ENCODE peak calls at places on chromosomes 13 and 19, in six cellular contexts. One of them, this sample, is unnamed.

GRCh38 chr19:6740589-6741348 is 1.3 kb downstream of the TRIP10 start:
- DNase-seq in hepatocyte: peak; percentile 80
- DNase-seq in astrocyte of the spinal cord: peak; percentile 37
- DNase-seq in pancreas: peak; percentile 54
- DNase-seq in astrocyte of the cerebellum: no peak
- DNase-seq in fibroblast of mammary gland: peak; percentile 19
- DNase-seq in this sample: no peak

GRCh38 chr19:15282311-15282705 is 50.0 kb downstream of the BRD4 start:
- DNase-seq in fibroblast of mammary gland: no peak
- DNase-seq in hepatocyte: no peak
- DNase-seq in astrocyte of the spinal cord: no peak
- DNase-seq in pancreas: no peak
- DNase-seq in astrocyte of the cerebellum: no peak
- DNase-seq in this sample: no peak

GRCh38 chr19:11457115-11457514 is 21.7 kb downstream of the PRKCSH start:
- DNase-seq in fibroblast of mammary gland: no peak
- DNase-seq in pancreas: no peak
- DNase-seq in astrocyte of the cerebellum: no peak
- DNase-seq in astrocyte of the spinal cord: no peak
- DNase-seq in hepatocyte: peak; percentile 45
- DNase-seq in this sample: no peak

GRCh38 chr19:8938576-8938975 is 71.6 kb downstream of the MUC16 start:
- DNase-seq in astrocyte of the spinal cord: no peak
- DNase-seq in pancreas: no peak
- DNase-seq in hepatocyte: no peak
- DNase-seq in fibroblast of mammary gland: no peak
- DNase-seq in astrocyte of the cerebellum: no peak
- DNase-seq in this sample: no peak

GRCh38 chr13:113029487-113030258 is 60.7 kb downstream of the MCF2L start:
- DNase-seq in astrocyte of the spinal cord: no peak
- DNase-seq in fibroblast of mammary gland: no peak
- DNase-seq in hepatocyte: peak; percentile 69
- DNase-seq in astrocyte of the cerebellum: no peak
- DNase-seq in pancreas: no peak
- DNase-seq in this sample: no peak

GRCh38 chr13:99007414-99007986 is 29.6 kb upstream of the DOCK9 start:
- DNase-seq in astrocyte of the spinal cord: no peak
- DNase-seq in pancreas: no peak
- DNase-seq in astrocyte of the cerebellum: no peak
- DNase-seq in hepatocyte: no peak
- DNase-seq in fibroblast of mammary gland: no peak
- DNase-seq in this sample: no peak

GRCh38 chr19:38740932-38741331 is 3.3 kb downstream of the CAPN12 start:
- DNase-seq in astrocyte of the spinal cord: no peak
- DNase-seq in fibroblast of mammary gland: no peak
- DNase-seq in pancreas: no peak
- DNase-seq in astrocyte of the cerebellum: no peak
- DNase-seq in hepatocyte: no peak
- DNase-seq in this sample: no peak

GRCh38 chr13:73865027-73865426 is 269.2 kb downstream of the KLF12 start:
- DNase-seq in hepatocyte: no peak
- DNase-seq in fibroblast of mammary gland: no peak
- DNase-seq in pancreas: no peak
- DNase-seq in astrocyte of the cerebellum: no peak
- DNase-seq in astrocyte of the spinal cord: no peak
- DNase-seq in this sample: no peak

GRCh38 chr13:21541980-21542379 is 62.0 kb downstream of the MICU2 start:
- DNase-seq in astrocyte of the spinal cord: peak; percentile 39
- DNase-seq in fibroblast of mammary gland: no peak
- DNase-seq in hepatocyte: no peak
- DNase-seq in astrocyte of the cerebellum: no peak
- DNase-seq in pancreas: no peak
- DNase-seq in this sample: no peak

GRCh38 chr13:36907801-36908200 is 12.2 kb downstream of the SMAD9 start:
- DNase-seq in astrocyte of the spinal cord: no peak
- DNase-seq in astrocyte of the cerebellum: no peak
- DNase-seq in hepatocyte: no peak
- DNase-seq in fibroblast of mammary gland: no peak
- DNase-seq in pancreas: no peak
- DNase-seq in this sample: no peak

GRCh38 chr19:44367024-44367423 is 10.5 kb upstream of the ZNF112 start:
- DNase-seq in hepatocyte: no peak
- DNase-seq in astrocyte of the spinal cord: peak; percentile 15
- DNase-seq in astrocyte of the cerebellum: no peak
- DNase-seq in pancreas: no peak
- DNase-seq in fibroblast of mammary gland: peak; percentile 45
- DNase-seq in this sample: no peak

DNA sequence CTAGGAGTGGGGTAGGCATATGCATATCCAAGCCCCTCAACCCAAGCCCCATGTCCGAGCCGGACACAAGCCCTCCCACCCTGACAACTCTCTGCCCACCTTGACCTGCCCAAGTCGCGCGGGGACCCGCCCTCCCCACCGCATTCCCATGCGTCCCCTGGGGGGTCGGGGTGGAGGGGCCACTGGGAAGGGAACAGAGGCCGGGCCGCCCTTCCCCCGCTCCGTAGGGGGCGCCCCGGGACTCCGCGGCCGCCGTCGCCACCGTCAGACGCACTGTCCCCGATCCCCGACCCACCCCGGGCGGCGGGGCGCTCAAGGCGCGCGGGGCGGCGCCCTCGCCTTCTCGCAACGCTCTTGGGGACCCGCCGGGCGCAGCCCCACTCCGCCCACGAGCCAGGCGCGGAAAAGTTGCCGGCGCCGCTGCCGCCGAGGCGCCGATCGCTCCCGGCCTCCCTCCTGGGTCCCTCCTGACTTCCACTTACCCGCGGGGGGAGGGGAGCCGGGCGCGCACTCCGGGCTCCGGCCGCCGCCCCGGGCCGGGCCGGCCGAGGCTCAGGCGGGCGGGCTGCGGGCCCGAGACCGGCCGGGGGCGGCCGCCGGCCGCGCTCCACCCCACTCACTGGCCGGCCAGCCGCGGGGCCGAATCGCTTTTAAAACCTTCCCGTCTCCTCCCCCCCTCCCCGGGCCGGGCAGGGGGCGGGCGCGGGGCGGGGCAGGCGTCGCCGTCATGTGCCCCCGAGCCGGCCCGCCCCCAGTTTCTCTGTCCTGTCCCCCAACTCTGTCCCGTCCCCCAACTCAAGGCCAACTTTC is 34.4 kb upstream of the NANOS3 start:
- DNase-seq in astrocyte of the spinal cord: peak; percentile 80
- DNase-seq in fibroblast of mammary gland: peak; percentile 57
- DNase-seq in hepatocyte: peak; percentile 93
- DNase-seq in pancreas: peak; percentile 85
- DNase-seq in astrocyte of the cerebellum: no peak
- DNase-seq in this sample: no peak
- TF ChIP-seq CTCF in astrocyte of the spinal cord: no peak
- TF ChIP-seq CTCF in fibroblast of mammary gland: no peak
- TF ChIP-seq CTCF in hepatocyte: no peak
- TF ChIP-seq CTCF in pancreas: no peak
- TF ChIP-seq CTCF in astrocyte of the cerebellum: no peak
- TF ChIP-seq CTCF in this sample: no peak

GRCh38 chr19:17244618-17245534 is 843 bp downstream of the NR2F6 start:
- DNase-seq in fibroblast of mammary gland: no peak
- DNase-seq in pancreas: peak; percentile 51
- DNase-seq in astrocyte of the cerebellum: no peak
- DNase-seq in hepatocyte: peak; percentile 75
- DNase-seq in astrocyte of the spinal cord: no peak
- DNase-seq in this sample: no peak

GRCh38 chr19:17245535-17245984 is at the start of gene NR2F6:
- DNase-seq in astrocyte of the cerebellum: no peak
- DNase-seq in hepatocyte: no peak
- DNase-seq in fibroblast of mammary gland: no peak
- DNase-seq in pancreas: no peak
- DNase-seq in astrocyte of the spinal cord: no peak
- DNase-seq in this sample: no peak

GRCh38 chr19:17248011-17248776 is 2.5 kb upstream of the NR2F6 start:
- DNase-seq in pancreas: peak; percentile 80
- DNase-seq in astrocyte of the cerebellum: no peak
- DNase-seq in hepatocyte: no peak
- DNase-seq in astrocyte of the spinal cord: no peak
- DNase-seq in fibroblast of mammary gland: no peak
- DNase-seq in this sample: no peak

GRCh38 chr19:17243854-17244617 is 1.7 kb downstream of the NR2F6 start:
- DNase-seq in astrocyte of the spinal cord: no peak
- DNase-seq in pancreas: peak; percentile 61
- DNase-seq in astrocyte of the cerebellum: no peak
- DNase-seq in fibroblast of mammary gland: peak; percentile 58
- DNase-seq in hepatocyte: peak; percentile 73
- DNase-seq in this sample: no peak

DNA sequence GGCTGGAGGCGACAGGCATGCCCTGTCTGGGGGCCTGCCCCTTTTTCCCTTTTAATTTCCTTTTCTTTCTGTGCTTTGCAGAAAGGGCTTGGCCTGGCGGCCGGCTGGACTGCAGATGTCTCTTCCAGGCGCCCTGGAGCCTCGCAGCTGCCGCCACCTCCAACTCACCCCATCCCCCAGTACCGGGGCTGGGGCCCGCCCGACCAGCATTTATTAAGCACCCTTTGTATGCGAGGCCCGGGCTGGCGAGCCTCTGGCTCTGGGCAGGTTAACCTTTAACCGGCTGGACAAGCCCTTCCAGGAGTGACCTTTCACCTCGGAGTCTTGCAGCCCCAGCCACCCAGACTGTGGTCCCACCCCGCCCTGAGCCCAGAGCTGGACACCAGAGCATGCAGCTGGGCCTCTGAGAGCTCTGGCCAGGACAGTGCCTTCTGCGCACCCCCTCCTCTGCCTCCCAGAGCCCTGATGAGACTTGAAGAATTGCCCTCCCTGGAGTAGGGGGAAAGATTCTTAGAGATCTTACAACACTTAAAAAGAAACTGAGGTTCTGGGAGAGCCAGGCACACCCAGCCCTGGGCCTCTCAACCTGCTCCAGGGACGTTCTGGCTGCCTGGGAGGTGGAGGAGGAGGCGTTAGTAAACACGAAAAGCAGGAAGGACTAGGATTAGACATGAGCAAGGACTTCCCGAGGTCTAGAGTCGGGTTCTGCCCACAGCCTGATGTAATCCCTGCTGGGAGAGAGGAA is 1.1 kb upstream of the NR2F6 start:
- DNase-seq in fibroblast of mammary gland: peak; percentile 41
- DNase-seq in astrocyte of the cerebellum: no peak
- DNase-seq in hepatocyte: peak; percentile 77
- DNase-seq in astrocyte of the spinal cord: peak; percentile 43
- DNase-seq in pancreas: peak; percentile 57
- DNase-seq in this sample: no peak
- H3K4me3 ChIP-seq in fibroblast of mammary gland: peak overlapping the region; percentile 35
- H3K4me3 ChIP-seq in astrocyte of the cerebellum: peak overlapping the region; percentile 36
- H3K4me3 ChIP-seq in hepatocyte: peak overlapping the region; percentile 16
- H3K4me3 ChIP-seq in astrocyte of the spinal cord: no peak overlapping the region
- H3K4me3 ChIP-seq in pancreas: peak overlapping the region; percentile 32
- H3K4me3 ChIP-seq in this sample: peak overlapping the region; percentile 54

GRCh38 chr19:2039082-2039958 is 11.7 kb downstream of the MKNK2 start:
- DNase-seq in hepatocyte: peak; percentile 16
- DNase-seq in fibroblast of mammary gland: no peak
- DNase-seq in astrocyte of the spinal cord: no peak
- DNase-seq in pancreas: no peak
- DNase-seq in astrocyte of the cerebellum: no peak
- DNase-seq in this sample: no peak

GRCh38 chr19:2039959-2040646 is 10.9 kb downstream of the MKNK2 start:
- DNase-seq in pancreas: no peak
- DNase-seq in astrocyte of the spinal cord: no peak
- DNase-seq in astrocyte of the cerebellum: no peak
- DNase-seq in fibroblast of mammary gland: no peak
- DNase-seq in hepatocyte: no peak
- DNase-seq in this sample: no peak

GRCh38 chr19:2037676-2038255 is 13.3 kb downstream of the MKNK2 start:
- DNase-seq in astrocyte of the spinal cord: no peak
- DNase-seq in astrocyte of the cerebellum: no peak
- DNase-seq in hepatocyte: peak; percentile 5
- DNase-seq in pancreas: no peak
- DNase-seq in fibroblast of mammary gland: no peak
- DNase-seq in this sample: no peak

GRCh38 chr19:2036424-2036823 is 14.6 kb downstream of the MKNK2 start:
- DNase-seq in astrocyte of the spinal cord: no peak
- DNase-seq in pancreas: no peak
- DNase-seq in fibroblast of mammary gland: no peak
- DNase-seq in hepatocyte: no peak
- DNase-seq in astrocyte of the cerebellum: no peak
- DNase-seq in this sample: no peak

GRCh38 chr19:2038284-2039081 is 12.6 kb downstream of the MKNK2 start:
- DNase-seq in pancreas: no peak
- DNase-seq in astrocyte of the cerebellum: no peak
- DNase-seq in astrocyte of the spinal cord: no peak
- DNase-seq in fibroblast of mammary gland: no peak
- DNase-seq in hepatocyte: peak; percentile 4
- DNase-seq in this sample: no peak
- TF ChIP-seq CTCF in pancreas: no peak
- TF ChIP-seq CTCF in astrocyte of the cerebellum: no peak
- TF ChIP-seq CTCF in astrocyte of the spinal cord: no peak
- TF ChIP-seq CTCF in fibroblast of mammary gland: no peak
- TF ChIP-seq CTCF in hepatocyte: no peak
- TF ChIP-seq CTCF in this sample: no peak

GRCh38 chr19:36572593-36573019 is 486 bp downstream of the ZNF529 start:
- DNase-seq in fibroblast of mammary gland: no peak
- DNase-seq in astrocyte of the cerebellum: no peak
- DNase-seq in pancreas: no peak
- DNase-seq in hepatocyte: no peak
- DNase-seq in astrocyte of the spinal cord: no peak
- DNase-seq in this sample: no peak
- H3K4me3 ChIP-seq in fibroblast of mammary gland: peak overlapping the region; percentile 93
- H3K4me3 ChIP-seq in astrocyte of the cerebellum: peak overlapping the region; percentile 95
- H3K4me3 ChIP-seq in pancreas: peak overlapping the region; percentile 70
- H3K4me3 ChIP-seq in hepatocyte: peak overlapping the region; percentile 70
- H3K4me3 ChIP-seq in astrocyte of the spinal cord: peak overlapping the region; percentile 95
- H3K4me3 ChIP-seq in this sample: peak overlapping the region; percentile 86

DNA sequence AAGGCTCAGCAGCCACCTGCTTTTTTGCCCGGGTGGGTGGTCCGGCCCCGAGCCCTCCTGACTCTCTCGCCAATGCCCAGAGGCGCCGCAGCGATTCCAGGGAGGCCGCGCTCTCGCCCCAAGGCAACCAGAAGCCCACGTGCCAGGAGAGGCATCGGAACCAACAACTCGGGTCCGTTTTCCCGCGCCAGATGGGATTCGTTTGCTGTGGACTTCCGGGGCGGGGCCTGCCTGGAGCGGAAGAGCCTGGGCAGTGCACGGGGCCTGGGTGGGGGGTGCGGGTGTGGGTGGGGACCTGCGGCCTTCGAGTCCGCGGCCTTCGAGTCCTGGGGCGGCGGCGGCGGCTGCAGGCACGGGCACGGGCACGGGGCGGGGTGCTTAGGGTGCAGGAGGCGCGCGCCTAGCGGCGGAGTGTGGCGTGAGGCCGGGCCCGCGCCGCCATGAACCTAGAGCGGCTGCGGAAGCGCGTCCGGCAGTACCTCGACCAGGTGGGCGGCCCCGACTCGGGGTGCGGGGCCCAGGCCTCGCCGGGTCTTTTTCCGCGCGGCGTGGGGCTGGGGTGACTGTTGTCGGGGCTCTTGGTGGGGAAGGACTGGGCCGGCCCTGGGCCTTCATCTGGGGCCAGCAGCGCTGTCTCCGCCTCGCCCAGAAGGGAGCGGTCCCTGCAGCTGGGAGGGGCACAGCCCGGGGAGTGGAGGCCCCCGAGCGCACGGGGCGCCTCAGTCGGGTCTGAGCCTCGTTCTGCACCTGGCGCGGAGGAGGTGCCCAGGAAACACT is at the start of gene CDC16:
- DNase-seq in fibroblast of mammary gland: peak; percentile 87
- DNase-seq in hepatocyte: peak; percentile 95
- DNase-seq in astrocyte of the spinal cord: peak; percentile 90
- DNase-seq in pancreas: peak; percentile 92
- DNase-seq in astrocyte of the cerebellum: peak; percentile 72
- DNase-seq in this sample: peak; percentile 31
- TF ChIP-seq CTCF in fibroblast of mammary gland: no peak
- TF ChIP-seq CTCF in hepatocyte: peak; percentile 7
- TF ChIP-seq CTCF in astrocyte of the spinal cord: no peak
- TF ChIP-seq CTCF in pancreas: peak; percentile 35
- TF ChIP-seq CTCF in astrocyte of the cerebellum: no peak
- TF ChIP-seq CTCF in this sample: no peak